ENCODE peak calls at places on chromosomes 12 and 14, in four cellular contexts. One of them, this sample, is unnamed.

GRCh38 chr12:105382771-105383632 is 52.5 kb downstream of the C12orf75 start:
- DNase-seq in hepatocyte: peak
- DNase-seq in upper lobe of right lung: no peak
- DNase-seq in Peyer's patch: no peak
- DNase-seq in this sample: no peak

GRCh38 chr12:86711716-86712115 is 455.5 kb upstream of the MGAT4C start:
- DNase-seq in hepatocyte: no peak
- DNase-seq in upper lobe of right lung: no peak
- DNase-seq in Peyer's patch: no peak
- DNase-seq in this sample: no peak

GRCh38 chr12:130480887-130481286 is 143.2 kb downstream of the PIWIL1 start:
- DNase-seq in hepatocyte: no peak
- DNase-seq in upper lobe of right lung: no peak
- DNase-seq in Peyer's patch: no peak
- DNase-seq in this sample: peak

GRCh38 chr14:63941023-63941422 is 88.2 kb downstream of the SYNE2 start:
- DNase-seq in hepatocyte: no peak
- DNase-seq in upper lobe of right lung: no peak
- DNase-seq in Peyer's patch: no peak
- DNase-seq in this sample: no peak

GRCh38 chr12:120252071-120252906 is 13.2 kb downstream of the PXN start:
- DNase-seq in hepatocyte: no peak
- DNase-seq in upper lobe of right lung: no peak
- DNase-seq in Peyer's patch: peak
- DNase-seq in this sample: no peak

GRCh38 chr12:110269622-110270124 is 11.4 kb upstream of the ATP2A2 start:
- DNase-seq in hepatocyte: peak
- DNase-seq in upper lobe of right lung: no peak
- DNase-seq in Peyer's patch: no peak
- DNase-seq in this sample: no peak

GRCh38 chr12:49546481-49546880 is 7.7 kb downstream of the KCNH3 start:
- DNase-seq in hepatocyte: no peak
- DNase-seq in upper lobe of right lung: peak
- DNase-seq in Peyer's patch: no peak
- DNase-seq in this sample: no peak

GRCh38 chr12:56927281-56927680 is 6.9 kb downstream of the SDR9C7 start:
- DNase-seq in hepatocyte: no peak
- DNase-seq in upper lobe of right lung: no peak
- DNase-seq in Peyer's patch: no peak
- DNase-seq in this sample: no peak

GRCh38 chr12:26121841-26122680 is 2.8 kb downstream of the BHLHE41 start:
- DNase-seq in hepatocyte: peak
- DNase-seq in upper lobe of right lung: peak
- DNase-seq in Peyer's patch: peak
- DNase-seq in this sample: no peak

GRCh38 chr12:106178582-106178981 is 39.8 kb upstream of the NUAK1 start:
- DNase-seq in hepatocyte: no peak
- DNase-seq in upper lobe of right lung: no peak
- DNase-seq in Peyer's patch: no peak
- DNase-seq in this sample: no peak

GRCh38 chr14:37709419-37710195 is 114.2 kb downstream of the TTC6 start:
- DNase-seq in hepatocyte: no peak
- DNase-seq in upper lobe of right lung: no peak
- DNase-seq in Peyer's patch: no peak
- DNase-seq in this sample: no peak

GRCh38 chr12:128510527-128510926 is 243.6 kb downstream of the TMEM132C start:
- DNase-seq in hepatocyte: no peak
- DNase-seq in upper lobe of right lung: no peak
- DNase-seq in Peyer's patch: no peak
- DNase-seq in this sample: no peak

GRCh38 chr12:87383705-87384104 is 645.5 kb downstream of the C12orf50 start:
- DNase-seq in hepatocyte: peak
- DNase-seq in upper lobe of right lung: no peak
- DNase-seq in Peyer's patch: no peak
- DNase-seq in this sample: no peak

GRCh38 chr12:47411961-47412360 is 293.9 kb downstream of the RPAP3 start:
- DNase-seq in hepatocyte: no peak
- DNase-seq in upper lobe of right lung: no peak
- DNase-seq in Peyer's patch: no peak
- DNase-seq in this sample: no peak

GRCh38 chr12:41521872-41522379 is 333.8 kb downstream of the PDZRN4 start:
- DNase-seq in hepatocyte: peak
- DNase-seq in upper lobe of right lung: no peak
- DNase-seq in Peyer's patch: no peak
- DNase-seq in this sample: no peak

GRCh38 chr12:30169839-30170591 is 386.3 kb upstream of the TMTC1 start:
- DNase-seq in hepatocyte: peak
- DNase-seq in upper lobe of right lung: peak
- DNase-seq in Peyer's patch: no peak
- DNase-seq in this sample: no peak

GRCh38 chr14:75884198-75884611 is 97.6 kb downstream of the TGFB3 start:
- DNase-seq in hepatocyte: no peak
- DNase-seq in upper lobe of right lung: no peak
- DNase-seq in Peyer's patch: no peak
- DNase-seq in this sample: no peak

GRCh38 chr12:24795699-24796385 is 153.1 kb downstream of the BCAT1 start:
- DNase-seq in hepatocyte: no peak
- DNase-seq in upper lobe of right lung: no peak
- DNase-seq in Peyer's patch: no peak
- DNase-seq in this sample: no peak

GRCh38 chr14:89507926-89508460 is 91.0 kb upstream of the FOXN3 start:
- DNase-seq in hepatocyte: no peak
- DNase-seq in upper lobe of right lung: no peak
- DNase-seq in Peyer's patch: no peak
- DNase-seq in this sample: no peak

GRCh38 chr12:31220633-31221565 is 105.1 kb downstream of the SINHCAF start:
- DNase-seq in hepatocyte: peak
- DNase-seq in upper lobe of right lung: no peak
- DNase-seq in Peyer's patch: no peak
- DNase-seq in this sample: no peak

GRCh38 chr14:63922696-63923421 is 70.1 kb downstream of the SYNE2 start:
- DNase-seq in hepatocyte: peak
- DNase-seq in upper lobe of right lung: no peak
- DNase-seq in Peyer's patch: peak
- DNase-seq in this sample: no peak

GRCh38 chr12:95615735-95616134 is 64.5 kb upstream of the USP44 start:
- DNase-seq in hepatocyte: no peak
- DNase-seq in upper lobe of right lung: no peak
- DNase-seq in Peyer's patch: no peak
- DNase-seq in this sample: no peak

GRCh38 chr12:84912191-84913142 is at the start of gene SLC6A15:
- DNase-seq in hepatocyte: peak
- DNase-seq in upper lobe of right lung: peak
- DNase-seq in Peyer's patch: peak
- DNase-seq in this sample: no peak

GRCh38 chr14:104353921-104354701 is 215.7 kb downstream of the KIF26A start:
- DNase-seq in hepatocyte: no peak
- DNase-seq in upper lobe of right lung: peak
- DNase-seq in Peyer's patch: peak
- DNase-seq in this sample: peak

GRCh38 chr12:85968606-85969005 is 94.5 kb downstream of the NTS start:
- DNase-seq in hepatocyte: no peak
- DNase-seq in upper lobe of right lung: no peak
- DNase-seq in Peyer's patch: no peak
- DNase-seq in this sample: no peak

GRCh38 chr12:70443274-70443673 is 77.2 kb downstream of the KCNMB4 start:
- DNase-seq in hepatocyte: no peak
- DNase-seq in upper lobe of right lung: no peak
- DNase-seq in Peyer's patch: no peak
- DNase-seq in this sample: no peak

GRCh38 chr12:104055686-104056388 is 5.8 kb upstream of the GLT8D2 start:
- DNase-seq in hepatocyte: no peak
- DNase-seq in upper lobe of right lung: peak
- DNase-seq in Peyer's patch: peak
- DNase-seq in this sample: peak

GRCh38 chr12:123264642-123265041 is 7.0 kb downstream of the CDK2AP1 start:
- DNase-seq in hepatocyte: no peak
- DNase-seq in upper lobe of right lung: no peak
- DNase-seq in Peyer's patch: no peak
- DNase-seq in this sample: peak

GRCh38 chr12:68319988-68320623 is 12.1 kb downstream of the MDM1 start:
- DNase-seq in hepatocyte: peak
- DNase-seq in upper lobe of right lung: no peak
- DNase-seq in Peyer's patch: no peak
- DNase-seq in this sample: no peak

DNA sequence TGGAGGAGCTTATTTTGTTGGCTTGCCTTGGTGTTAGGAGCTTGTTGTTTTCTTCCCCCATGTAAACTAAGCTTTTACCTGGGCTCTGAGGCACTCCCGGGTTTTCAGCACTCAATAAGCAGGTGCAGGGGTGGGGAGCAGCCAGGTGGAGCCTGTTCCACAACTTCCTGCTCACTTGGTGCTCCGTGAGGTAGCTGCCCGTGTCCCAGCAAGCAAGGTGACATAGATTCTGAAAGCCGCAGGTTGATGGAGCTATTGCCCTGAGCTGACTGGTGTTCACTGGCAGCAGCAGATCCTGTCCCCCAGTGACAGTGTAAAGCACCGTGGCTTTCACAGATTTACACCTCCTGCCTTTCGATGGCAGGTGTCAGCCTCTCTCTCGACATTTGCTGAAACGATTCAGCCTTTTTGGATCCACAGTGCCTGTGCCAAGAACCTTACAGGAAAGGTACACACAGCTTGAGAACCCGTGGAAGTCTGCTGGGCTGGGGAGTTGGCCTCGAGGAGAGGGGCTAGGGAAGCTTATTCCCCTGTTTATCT is 295.7 kb upstream of the FKBP4 start:
- DNase-seq in hepatocyte: peak
- DNase-seq in upper lobe of right lung: no peak
- DNase-seq in Peyer's patch: peak
- DNase-seq in this sample: no peak
- TF ChIP-seq CTCF in hepatocyte: no peak
- TF ChIP-seq CTCF in upper lobe of right lung: no peak
- TF ChIP-seq CTCF in Peyer's patch: peak
- TF ChIP-seq CTCF in this sample: no peak

DNA sequence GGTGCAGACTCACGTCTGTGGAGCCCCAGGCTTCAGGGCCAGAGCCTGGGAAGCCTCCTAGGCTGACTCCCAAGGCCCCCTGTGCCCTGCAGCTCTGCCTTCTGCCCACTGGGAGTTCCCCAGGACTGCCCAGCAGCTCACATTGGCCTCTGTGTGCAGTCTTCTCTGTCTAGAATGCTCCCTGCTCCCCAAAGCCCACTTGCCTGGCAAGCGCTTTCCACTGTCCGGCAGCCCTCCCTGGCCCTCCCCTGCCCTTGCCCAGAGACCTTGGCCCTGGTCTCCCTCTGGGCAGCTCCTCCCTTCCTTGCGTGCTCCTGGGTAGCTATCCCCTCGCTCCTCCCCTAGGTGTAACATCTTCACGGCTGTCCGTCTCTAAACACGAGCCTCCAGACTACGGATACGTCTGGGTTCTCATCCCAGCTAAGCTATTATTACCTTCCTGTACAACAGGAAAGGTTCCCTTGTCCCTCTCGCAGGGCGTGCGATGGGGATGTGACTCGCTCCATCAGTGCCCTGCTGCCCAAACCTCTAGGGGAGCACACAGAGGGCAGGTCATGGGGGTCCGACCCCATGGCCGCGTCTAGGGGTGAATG is 325.5 kb upstream of the RTL1 start:
- DNase-seq in hepatocyte: no peak
- DNase-seq in upper lobe of right lung: no peak
- DNase-seq in Peyer's patch: peak
- DNase-seq in this sample: no peak
- TF ChIP-seq CTCF in hepatocyte: peak
- TF ChIP-seq CTCF in upper lobe of right lung: no peak
- TF ChIP-seq CTCF in Peyer's patch: no peak
- TF ChIP-seq CTCF in this sample: no peak

DNA sequence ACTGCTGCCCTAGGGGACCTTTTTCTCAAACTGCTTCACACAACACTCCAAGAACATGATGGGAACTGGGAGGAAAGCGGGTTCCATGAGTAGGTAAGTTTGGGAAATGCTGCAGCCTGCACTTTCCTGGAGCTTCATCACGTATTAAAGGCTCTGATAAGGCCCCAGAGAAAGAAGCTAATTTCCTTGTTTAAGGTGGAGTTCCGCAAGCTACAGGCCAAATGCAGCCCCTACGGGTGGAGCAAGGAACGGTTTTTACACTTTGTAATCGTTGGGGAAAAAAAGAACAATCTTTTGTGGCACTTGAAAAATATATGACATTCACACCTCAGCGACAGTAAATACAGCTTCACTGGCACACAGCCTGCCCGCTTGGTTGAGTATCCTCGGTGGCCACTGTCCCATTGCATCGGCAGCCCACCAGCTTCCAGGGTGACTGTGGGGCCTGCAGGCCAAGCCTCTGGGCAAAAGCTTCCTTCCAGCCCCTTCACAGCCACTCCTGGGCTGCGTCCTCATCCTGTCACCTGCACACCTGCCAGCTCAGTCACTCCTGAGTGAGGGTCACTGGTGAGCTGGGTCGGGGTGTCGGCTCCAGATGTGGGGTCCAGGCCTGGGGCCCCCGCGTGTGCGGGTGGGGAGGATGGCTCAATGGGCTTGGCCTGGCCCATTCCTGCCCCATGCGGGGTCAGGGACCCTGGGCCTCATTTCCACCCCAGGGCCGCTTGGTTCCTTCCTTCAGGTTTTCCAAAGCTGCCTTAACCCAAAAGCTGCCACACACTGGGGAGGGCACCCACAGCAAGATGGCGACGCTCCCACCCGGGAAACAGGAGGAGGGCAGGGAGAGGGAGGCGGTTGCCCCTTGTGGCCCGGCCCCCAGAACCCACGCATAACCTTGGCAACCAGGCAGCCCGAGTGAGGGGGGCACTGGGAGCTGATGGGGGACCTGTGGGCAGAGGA is 2.4 kb downstream of the AMN start:
- DNase-seq in hepatocyte: no peak
- DNase-seq in upper lobe of right lung: no peak
- DNase-seq in Peyer's patch: no peak
- DNase-seq in this sample: no peak
- TF ChIP-seq CTCF in hepatocyte: peak
- TF ChIP-seq CTCF in upper lobe of right lung: no peak
- TF ChIP-seq CTCF in Peyer's patch: no peak
- TF ChIP-seq CTCF in this sample: no peak

DNA sequence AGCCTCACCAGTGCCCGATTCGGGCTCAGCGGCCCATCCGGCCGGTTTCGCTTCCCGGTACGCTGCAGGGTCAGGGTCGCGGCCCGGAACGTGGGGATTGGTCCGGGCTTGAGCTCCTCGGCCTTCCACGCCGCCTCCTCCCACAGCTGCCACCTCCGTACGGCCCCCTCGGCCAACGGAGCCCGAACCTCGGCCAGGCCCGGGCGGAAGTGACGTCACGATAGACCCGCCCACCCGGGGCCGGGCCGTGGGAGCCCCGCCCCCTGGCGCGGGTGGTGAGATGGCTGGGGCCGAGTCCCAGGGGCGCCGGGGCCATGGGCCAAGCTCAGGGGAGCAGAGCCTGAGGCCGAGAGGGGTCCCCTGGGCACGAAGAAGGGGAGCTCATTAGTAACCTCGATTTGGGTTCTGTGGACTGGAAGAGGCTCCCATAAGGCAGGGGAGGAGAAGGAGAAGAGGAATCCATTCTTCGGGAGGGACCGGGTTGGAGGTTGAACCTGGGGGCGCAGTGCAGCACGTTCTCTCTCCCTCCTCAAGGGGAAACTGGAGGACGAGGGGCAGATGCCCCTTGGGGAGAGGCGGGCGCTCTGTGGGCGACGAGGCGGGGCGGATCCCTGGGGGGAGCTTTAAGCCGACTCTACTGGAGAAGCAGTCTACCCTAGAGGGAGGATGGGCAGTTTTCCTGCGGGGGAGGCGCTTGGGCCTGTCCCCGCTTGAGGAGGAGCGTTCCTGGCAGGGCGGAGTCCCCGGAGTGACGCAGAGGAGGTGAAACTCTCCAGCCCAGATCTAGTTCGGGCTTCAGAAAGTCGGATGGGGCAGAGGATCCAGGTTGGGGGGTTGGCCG is at the start of gene MLF2:
- DNase-seq in hepatocyte: peak
- DNase-seq in upper lobe of right lung: peak
- DNase-seq in Peyer's patch: peak
- DNase-seq in this sample: peak
- TF ChIP-seq CTCF in hepatocyte: peak
- TF ChIP-seq CTCF in upper lobe of right lung: no peak
- TF ChIP-seq CTCF in Peyer's patch: peak
- TF ChIP-seq CTCF in this sample: peak

This sample was measured in right lobe of liver.